ENCODE peak calls at places on chromosome 4, in five cellular contexts. One of them, this sample, is unnamed.

GRCh38 chr4:10897076-10897475 is 212.5 kb upstream of the CLNK start:
- DNase-seq in nephron progenitor cell: no peak
- DNase-seq in ascending aorta: no peak
- DNase-seq in right lobe of liver: no peak
- DNase-seq in NCI-H524: no peak
- DNase-seq in this sample: no peak

GRCh38 chr4:80077639-80078038 is 4.6 kb upstream of the ANTXR2 start:
- DNase-seq in nephron progenitor cell: no peak
- DNase-seq in ascending aorta: no peak
- DNase-seq in right lobe of liver: no peak
- DNase-seq in NCI-H524: no peak
- DNase-seq in this sample: no peak

GRCh38 chr4:17650404-17650803 is 36.0 kb downstream of the MED28 start:
- DNase-seq in nephron progenitor cell: no peak
- DNase-seq in ascending aorta: no peak
- DNase-seq in right lobe of liver: no peak
- DNase-seq in NCI-H524: no peak
- DNase-seq in this sample: peak

GRCh38 chr4:94678896-94679295 is 78.9 kb upstream of the BMPR1B start:
- DNase-seq in nephron progenitor cell: no peak
- DNase-seq in ascending aorta: no peak
- DNase-seq in right lobe of liver: no peak
- DNase-seq in NCI-H524: no peak
- DNase-seq in this sample: no peak

GRCh38 chr4:128275351-128275750 is 12.3 kb downstream of the PGRMC2 start:
- DNase-seq in nephron progenitor cell: no peak
- DNase-seq in ascending aorta: no peak
- DNase-seq in right lobe of liver: no peak
- DNase-seq in NCI-H524: no peak
- DNase-seq in this sample: no peak

GRCh38 chr4:122728781-122729330 is 3.6 kb upstream of the BBS12 start:
- DNase-seq in nephron progenitor cell: peak
- DNase-seq in ascending aorta: no peak
- DNase-seq in right lobe of liver: no peak
- DNase-seq in NCI-H524: peak
- DNase-seq in this sample: peak

GRCh38 chr4:113540859-113541258 is 220.7 kb downstream of the CAMK2D start:
- DNase-seq in nephron progenitor cell: no peak
- DNase-seq in ascending aorta: no peak
- DNase-seq in right lobe of liver: no peak
- DNase-seq in NCI-H524: no peak
- DNase-seq in this sample: peak

GRCh38 chr4:139817657-139818452 is 152.2 kb downstream of the MGST2 start:
- DNase-seq in nephron progenitor cell: no peak
- DNase-seq in ascending aorta: no peak
- DNase-seq in right lobe of liver: no peak
- DNase-seq in NCI-H524: no peak
- DNase-seq in this sample: no peak

GRCh38 chr4:181909368-181909767 is 333.8 kb upstream of the TENM3 start:
- DNase-seq in nephron progenitor cell: no peak
- DNase-seq in ascending aorta: no peak
- DNase-seq in right lobe of liver: no peak
- DNase-seq in NCI-H524: no peak
- DNase-seq in this sample: peak

GRCh38 chr4:141395246-141395830 is 174.6 kb downstream of the ZNF330 start:
- DNase-seq in nephron progenitor cell: no peak
- DNase-seq in ascending aorta: no peak
- DNase-seq in right lobe of liver: no peak
- DNase-seq in NCI-H524: no peak
- DNase-seq in this sample: no peak

GRCh38 chr4:3484057-3484973 is 21.2 kb downstream of the DOK7 start:
- DNase-seq in nephron progenitor cell: no peak
- DNase-seq in ascending aorta: peak
- DNase-seq in right lobe of liver: no peak
- DNase-seq in NCI-H524: no peak
- DNase-seq in this sample: no peak

This sample was measured in SJCRH30.